ENCODE peak calls at places on chromosomes 4 and X, in four cellular contexts. One of them, this sample, is unnamed.

GRCh38 chr4:143961084-143961483 is 55.7 kb upstream of the GYPE start:
- DNase-seq in heart left ventricle: no peak
- DNase-seq in psoas muscle: no peak
- DNase-seq in glutamatergic neuron: no peak
- DNase-seq in this sample: no peak

GRCh38 chr4:183422962-183423653 is 21.3 kb upstream of the CDKN2AIP start:
- DNase-seq in heart left ventricle: no peak
- DNase-seq in psoas muscle: no peak
- DNase-seq in glutamatergic neuron: no peak
- DNase-seq in this sample: no peak

GRCh38 chr4:73573794-73574528 is 46.3 kb downstream of the RASSF6 start:
- DNase-seq in heart left ventricle: no peak
- DNase-seq in psoas muscle: peak; percentile 20
- DNase-seq in glutamatergic neuron: peak; percentile 70
- DNase-seq in this sample: peak; percentile 66

GRCh38 chr4:56468097-56468422 is 643 bp downstream of the SRP72 start:
- DNase-seq in heart left ventricle: no peak
- DNase-seq in psoas muscle: no peak
- DNase-seq in glutamatergic neuron: no peak
- DNase-seq in this sample: no peak

GRCh38 chr4:124804584-124804983 is 92.1 kb upstream of the ANKRD50 start:
- DNase-seq in heart left ventricle: no peak
- DNase-seq in psoas muscle: no peak
- DNase-seq in glutamatergic neuron: no peak
- DNase-seq in this sample: no peak

GRCh38 chr4:5753766-5754528 is 42.9 kb downstream of the EVC start:
- DNase-seq in heart left ventricle: no peak
- DNase-seq in psoas muscle: no peak
- DNase-seq in glutamatergic neuron: no peak
- DNase-seq in this sample: no peak

GRCh38 chr4:4182835-4183568 is 43.7 kb downstream of the OTOP1 start:
- DNase-seq in heart left ventricle: no peak
- DNase-seq in psoas muscle: no peak
- DNase-seq in glutamatergic neuron: peak; percentile 55
- DNase-seq in this sample: peak; percentile 57

GRCh38 chr4:145285928-145286327 is 105.5 kb upstream of the OTUD4 start:
- DNase-seq in heart left ventricle: no peak
- DNase-seq in psoas muscle: no peak
- DNase-seq in glutamatergic neuron: no peak
- DNase-seq in this sample: no peak

GRCh38 chr4:1295405-1296055 is 5.8 kb downstream of the MAEA start:
- DNase-seq in heart left ventricle: no peak
- DNase-seq in psoas muscle: no peak
- DNase-seq in glutamatergic neuron: no peak
- DNase-seq in this sample: no peak

GRCh38 chr4:29309050-29309449 is 1411.1 kb upstream of the PCDH7 start:
- DNase-seq in heart left ventricle: no peak
- DNase-seq in psoas muscle: no peak
- DNase-seq in glutamatergic neuron: no peak
- DNase-seq in this sample: no peak

GRCh38 chrX:133384454-133384853 is 30.8 kb downstream of the GPC4 start:
- DNase-seq in heart left ventricle: no peak
- DNase-seq in psoas muscle: no peak
- DNase-seq in glutamatergic neuron: no peak
- DNase-seq in this sample: no peak

GRCh38 chr4:38674206-38675144 is 10.5 kb downstream of the KLF3 start:
- DNase-seq in heart left ventricle: no peak
- DNase-seq in psoas muscle: no peak
- DNase-seq in glutamatergic neuron: no peak
- DNase-seq in this sample: no peak

GRCh38 chrX:44431206-44431605 is 87.7 kb upstream of the EFHC2 start:
- DNase-seq in heart left ventricle: no peak
- DNase-seq in psoas muscle: no peak
- DNase-seq in glutamatergic neuron: no peak
- DNase-seq in this sample: no peak

GRCh38 chr4:2059034-2059725 is at the start of gene NAT8L:
- DNase-seq in heart left ventricle: peak; percentile 54
- DNase-seq in psoas muscle: peak; percentile 50
- DNase-seq in glutamatergic neuron: peak; percentile 72
- DNase-seq in this sample: peak; percentile 37

GRCh38 chrX:644304-645023 is 13.9 kb downstream of the SHOX start:
- DNase-seq in heart left ventricle: no peak
- DNase-seq in psoas muscle: no peak
- DNase-seq in glutamatergic neuron: no peak
- DNase-seq in this sample: no peak

GRCh38 chrX:141652315-141652714 is 46.2 kb downstream of the SPANXD start:
- DNase-seq in heart left ventricle: no peak
- DNase-seq in psoas muscle: no peak
- DNase-seq in glutamatergic neuron: no peak
- DNase-seq in this sample: no peak

GRCh38 chr4:163492951-163493504 is 1.5 kb upstream of the TMA16 start:
- DNase-seq in heart left ventricle: no peak
- DNase-seq in psoas muscle: no peak
- DNase-seq in glutamatergic neuron: no peak
- DNase-seq in this sample: no peak

GRCh38 chr4:152458801-152459302 is 77.0 kb downstream of the FBXW7 start:
- DNase-seq in heart left ventricle: no peak
- DNase-seq in psoas muscle: no peak
- DNase-seq in glutamatergic neuron: no peak
- DNase-seq in this sample: no peak

GRCh38 chrX:153667931-153668396 is 5.6 kb downstream of the PNCK start:
- DNase-seq in heart left ventricle: peak; percentile 89
- DNase-seq in psoas muscle: peak; percentile 80
- DNase-seq in glutamatergic neuron: peak; percentile 87
- DNase-seq in this sample: peak; percentile 78

GRCh38 chrX:20061869-20062254 is 54.8 kb downstream of the MAP7D2 start:
- DNase-seq in heart left ventricle: no peak
- DNase-seq in psoas muscle: no peak
- DNase-seq in glutamatergic neuron: no peak
- DNase-seq in this sample: no peak

GRCh38 chr4:42925921-42926320 is 33.4 kb downstream of the GRXCR1 start:
- DNase-seq in heart left ventricle: no peak
- DNase-seq in psoas muscle: no peak
- DNase-seq in glutamatergic neuron: no peak
- DNase-seq in this sample: no peak

GRCh38 chr4:150232029-150232428 is 153.8 kb downstream of the DCLK2 start:
- DNase-seq in heart left ventricle: no peak
- DNase-seq in psoas muscle: no peak
- DNase-seq in glutamatergic neuron: no peak
- DNase-seq in this sample: no peak

GRCh38 chrX:118566359-118566758 is 70.7 kb downstream of the DOCK11 start:
- DNase-seq in heart left ventricle: no peak
- DNase-seq in psoas muscle: no peak
- DNase-seq in glutamatergic neuron: no peak
- DNase-seq in this sample: no peak

GRCh38 chr4:168293386-168293975 is 25.1 kb downstream of the DDX60 start:
- DNase-seq in heart left ventricle: no peak
- DNase-seq in psoas muscle: no peak
- DNase-seq in glutamatergic neuron: no peak
- DNase-seq in this sample: no peak

GRCh38 chr4:70688795-70689231 is 481 bp downstream of the UTP3 start:
- DNase-seq in heart left ventricle: no peak
- DNase-seq in psoas muscle: no peak
- DNase-seq in glutamatergic neuron: no peak
- DNase-seq in this sample: no peak

GRCh38 chr4:2042207-2042946 is 16.8 kb upstream of the NAT8L start:
- DNase-seq in heart left ventricle: no peak
- DNase-seq in psoas muscle: no peak
- DNase-seq in glutamatergic neuron: peak; percentile 60
- DNase-seq in this sample: no peak

GRCh38 chrX:133794151-133794550 is 191.2 kb downstream of the GPC3 start:
- DNase-seq in heart left ventricle: no peak
- DNase-seq in psoas muscle: no peak
- DNase-seq in glutamatergic neuron: no peak
- DNase-seq in this sample: no peak

GRCh38 chr4:159227984-159228383 is 125.1 kb downstream of the RAPGEF2 start:
- DNase-seq in heart left ventricle: peak; percentile 77
- DNase-seq in psoas muscle: peak; percentile 64
- DNase-seq in glutamatergic neuron: no peak
- DNase-seq in this sample: peak; percentile 15
- TF ChIP-seq CTCF in heart left ventricle: peak; percentile 17
- TF ChIP-seq CTCF in psoas muscle: peak; percentile 17
- TF ChIP-seq CTCF in glutamatergic neuron: no peak
- TF ChIP-seq CTCF in this sample: peak; percentile 33

GRCh38 chr4:48015678-48016077 is 803 bp downstream of the CNGA1 start:
- DNase-seq in heart left ventricle: no peak
- DNase-seq in psoas muscle: no peak
- DNase-seq in glutamatergic neuron: no peak
- DNase-seq in this sample: no peak

GRCh38 chr4:48018112-48018511 is 1.5 kb downstream of the NIPAL1 start:
- DNase-seq in heart left ventricle: no peak
- DNase-seq in psoas muscle: no peak
- DNase-seq in glutamatergic neuron: no peak
- DNase-seq in this sample: no peak

GRCh38 chr4:48017108-48017527 is 546 bp downstream of the NIPAL1 start:
- DNase-seq in heart left ventricle: peak; percentile 64
- DNase-seq in psoas muscle: peak; percentile 39
- DNase-seq in glutamatergic neuron: peak; percentile 61
- DNase-seq in this sample: peak; percentile 18

GRCh38 chr4:48015216-48015615 is 1.3 kb downstream of the CNGA1 start:
- DNase-seq in heart left ventricle: no peak
- DNase-seq in psoas muscle: no peak
- DNase-seq in glutamatergic neuron: no peak
- DNase-seq in this sample: no peak

DNA sequence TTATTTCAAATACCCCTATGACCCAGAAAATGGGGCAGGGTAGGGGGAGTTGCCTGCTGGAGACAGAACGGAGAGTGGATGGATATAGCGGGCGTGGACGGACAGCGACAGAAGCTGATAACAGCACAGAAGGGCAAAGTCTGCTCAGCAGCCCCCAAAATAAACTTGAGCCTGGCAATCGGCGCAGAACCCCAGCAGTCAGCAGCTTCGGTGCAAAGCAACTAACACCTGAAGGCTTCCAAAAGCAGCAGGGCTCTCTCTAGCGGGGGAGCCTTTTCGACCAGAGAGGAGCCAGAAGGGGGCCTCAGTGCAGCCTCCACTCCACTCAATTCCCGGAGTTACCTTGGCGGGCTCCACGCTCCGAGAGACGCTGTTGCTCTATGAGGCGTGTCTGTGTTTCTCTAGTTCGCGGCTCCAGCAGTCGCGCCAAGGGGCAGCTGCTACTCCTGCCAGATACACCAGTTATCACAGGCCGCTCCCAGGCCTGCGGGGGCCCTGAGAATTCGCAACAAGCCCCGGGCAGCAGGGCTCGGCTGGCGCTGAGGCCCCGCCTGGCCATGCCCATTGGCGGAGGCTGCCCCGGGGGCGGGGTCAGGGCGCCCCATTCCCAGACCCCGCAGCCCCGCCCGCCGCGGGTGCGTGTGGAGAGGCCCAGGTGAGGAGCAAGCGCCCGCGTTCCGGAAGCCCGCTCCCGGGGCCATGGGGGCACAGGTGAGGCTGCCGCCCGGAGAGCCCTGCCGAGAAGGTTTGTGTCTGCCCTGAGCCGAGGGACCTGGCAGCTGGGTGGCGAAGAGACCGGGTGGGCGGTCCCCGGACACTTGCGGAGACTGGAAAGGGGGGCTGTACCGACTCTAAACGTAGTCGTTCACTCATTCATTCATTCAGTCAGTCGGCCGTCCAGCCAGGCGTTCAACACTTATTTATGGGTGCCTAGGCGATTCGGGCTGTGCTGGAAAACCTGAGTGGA is at the start of the genes CNGA1 and NIPAL1:
- DNase-seq in heart left ventricle: peak; percentile 86
- DNase-seq in psoas muscle: peak; percentile 72
- DNase-seq in glutamatergic neuron: peak; percentile 81
- DNase-seq in this sample: peak; percentile 61
- TF ChIP-seq CTCF in heart left ventricle: no peak
- TF ChIP-seq CTCF in psoas muscle: peak; percentile 38
- TF ChIP-seq CTCF in glutamatergic neuron: no peak
- TF ChIP-seq CTCF in this sample: peak; percentile 49

GRCh38 chrX:63764946-63765345 is 20.1 kb downstream of the ARHGEF9 start:
- DNase-seq in heart left ventricle: no peak
- DNase-seq in psoas muscle: no peak
- DNase-seq in glutamatergic neuron: no peak
- DNase-seq in this sample: no peak

GRCh38 chrX:63761639-63762038 is 23.4 kb downstream of the ARHGEF9 start:
- DNase-seq in heart left ventricle: no peak
- DNase-seq in psoas muscle: no peak
- DNase-seq in glutamatergic neuron: no peak
- DNase-seq in this sample: no peak

GRCh38 chrX:63768760-63769159 is 16.3 kb downstream of the ARHGEF9 start:
- DNase-seq in heart left ventricle: no peak
- DNase-seq in psoas muscle: no peak
- DNase-seq in glutamatergic neuron: no peak
- DNase-seq in this sample: no peak

GRCh38 chrX:63765692-63766091 is 19.3 kb downstream of the ARHGEF9 start:
- DNase-seq in heart left ventricle: no peak
- DNase-seq in psoas muscle: no peak
- DNase-seq in glutamatergic neuron: no peak
- DNase-seq in this sample: no peak
- TF ChIP-seq CTCF in heart left ventricle: no peak
- TF ChIP-seq CTCF in psoas muscle: no peak
- TF ChIP-seq CTCF in glutamatergic neuron: no peak
- TF ChIP-seq CTCF in this sample: no peak

GRCh38 chr4:94329933-94330332 is 12.7 kb downstream of the HPGDS start:
- DNase-seq in heart left ventricle: no peak
- DNase-seq in psoas muscle: no peak
- DNase-seq in glutamatergic neuron: no peak
- DNase-seq in this sample: no peak

GRCh38 chr4:94334519-94334918 is 8.1 kb downstream of the HPGDS start:
- DNase-seq in heart left ventricle: no peak
- DNase-seq in psoas muscle: no peak
- DNase-seq in glutamatergic neuron: no peak
- DNase-seq in this sample: no peak

GRCh38 chr4:94334962-94335361 is 7.7 kb downstream of the HPGDS start:
- DNase-seq in heart left ventricle: no peak
- DNase-seq in psoas muscle: no peak
- DNase-seq in glutamatergic neuron: no peak
- DNase-seq in this sample: no peak

GRCh38 chr4:94333864-94334263 is 8.8 kb downstream of the HPGDS start:
- DNase-seq in heart left ventricle: no peak
- DNase-seq in psoas muscle: no peak
- DNase-seq in glutamatergic neuron: no peak
- DNase-seq in this sample: no peak

DNA sequence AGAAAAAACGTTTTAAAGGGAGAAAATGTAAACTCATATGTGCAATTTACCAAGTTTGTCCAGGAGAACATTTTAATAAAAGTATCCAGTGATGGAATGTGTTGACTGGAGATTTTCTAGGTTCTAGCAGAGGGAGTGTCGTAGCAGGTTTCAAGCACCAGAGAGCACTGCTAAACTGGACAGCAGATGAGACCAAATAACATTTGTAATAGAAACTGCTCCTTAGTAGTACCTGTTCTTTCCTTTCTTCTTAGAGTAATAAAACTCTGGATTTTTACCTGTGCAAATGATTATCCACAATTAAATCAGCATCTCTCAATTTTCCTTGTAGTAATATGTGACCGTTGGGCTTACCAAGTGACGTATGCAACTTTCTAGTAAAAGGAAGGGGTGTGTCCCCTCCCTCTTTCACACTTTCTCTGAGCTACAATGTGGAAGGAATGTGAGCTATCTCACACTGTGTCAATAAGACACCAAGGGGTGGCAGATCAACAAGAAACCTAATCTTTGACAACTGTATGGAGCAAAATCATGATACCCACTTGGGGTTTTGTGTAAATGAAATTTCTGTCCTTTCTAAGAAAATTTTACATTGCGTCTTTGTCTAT is 9.5 kb downstream of the HPGDS start:
- DNase-seq in heart left ventricle: no peak
- DNase-seq in psoas muscle: no peak
- DNase-seq in glutamatergic neuron: no peak
- DNase-seq in this sample: no peak
- TF ChIP-seq CTCF in heart left ventricle: peak; percentile 22
- TF ChIP-seq CTCF in psoas muscle: peak; percentile 45
- TF ChIP-seq CTCF in glutamatergic neuron: no peak
- TF ChIP-seq CTCF in this sample: no peak